ENCODE peak calls at places on chromosome 14, in seven cellular contexts. W is H9, U is Panc1, C is RPMI8226, S is brain pericyte, M is epithelial cell of proximal tubule, Z is iris pigment epithelial cell. I is an unnamed sample.
A peak's percentile ranks its signal among the peaks of the same experiment; 100 is the strongest.

GRCh38 chr14:37550511-37550910 is 44.5 kb downstream of the FOXA1 start:
- DNase-seq in C (no peak), U (no peak), S (peak; percentile 18), Z (peak; percentile 87), M (no peak), W (no peak), I (no peak)

GRCh38 chr14:89926709-89927108 is 27.8 kb downstream of the EFCAB11 start:
- DNase-seq in Z (peak; percentile 89), M (no peak), C (no peak), U (no peak), W (no peak), S (no peak), I (no peak)

GRCh38 chr14:78048120-78048519 is 122.1 kb upstream of the NRXN3 start:
- DNase-seq in S (no peak), Z (no peak), U (no peak), M (no peak), W (no peak), C (no peak), I (no peak)

GRCh38 chr14:37583358-37584210 is 11.5 kb downstream of the FOXA1 start:
- DNase-seq in W (peak; percentile 50), U (no peak), Z (no peak), M (no peak), C (no peak), S (no peak), I (no peak)

GRCh38 chr14:88129306-88130056 is 124.5 kb downstream of the GPR65 start:
- DNase-seq in Z (peak; percentile 7), W (no peak), M (no peak), S (no peak), U (no peak), C (no peak), I (peak; percentile 77)

GRCh38 chr14:65637780-65638179 is 225.2 kb downstream of the FUT8 start:
- DNase-seq in S (no peak), M (peak; percentile 19), U (no peak), C (no peak), Z (peak; percentile 9), W (no peak), I (peak; percentile 54)

GRCh38 chr14:34750670-34751069 is 36.3 kb upstream of the CFL2 start:
- DNase-seq in W (no peak), Z (peak; percentile 86), C (no peak), U (no peak), S (peak; percentile 24), M (peak; percentile 36), I (no peak)

GRCh38 chr14:69043007-69043444 is 63.9 kb upstream of the ACTN1 start:
- DNase-seq in S (no peak), Z (no peak), M (no peak), W (no peak), U (no peak), C (no peak), I (peak; percentile 63)

GRCh38 chr14:33435911-33436310 is 497.2 kb downstream of the NPAS3 start:
- DNase-seq in M (peak; percentile 31), Z (peak; percentile 90), S (no peak), C (no peak), W (no peak), U (no peak), I (no peak)

GRCh38 chr14:92254786-92255185 is 68.2 kb upstream of the SLC24A4 start:
- DNase-seq in U (no peak), S (no peak), M (no peak), Z (peak; percentile 30), W (peak; percentile 56), C (no peak), I (no peak)

GRCh38 chr14:94769413-94770250 is at the start of gene GSC:
- DNase-seq in M (no peak), U (no peak), S (no peak), C (peak; percentile 21), W (peak; percentile 83), Z (peak; percentile 48), I (peak; percentile 68)

GRCh38 chr14:55898938-55899337 is 219.3 kb upstream of the PELI2 start:
- DNase-seq in Z (no peak), U (no peak), S (no peak), C (no peak), M (no peak), W (no peak), I (no peak)

GRCh38 chr14:91727121-91727520 is 4.8 kb downstream of the CATSPERB start:
- DNase-seq in C (no peak), M (no peak), S (no peak), Z (no peak), U (no peak), W (no peak), I (no peak)

GRCh38 chr14:40010961-40011360 is 578.7 kb upstream of the FBXO33 start:
- DNase-seq in U (no peak), C (no peak), Z (no peak), W (no peak), M (no peak), S (no peak), I (no peak)

GRCh38 chr14:87233266-87233665 is 759.7 kb downstream of the GALC start:
- DNase-seq in W (peak; percentile 36), U (no peak), C (peak; percentile 4), M (no peak), S (no peak), Z (no peak), I (peak; percentile 57)